ENCODE peak calls at places on chromosomes 5 and 9, in four cellular contexts. B, M, V and J are unnamed samples.

GRCh38 chr5:157215143-157215825 is 34.6 kb downstream of the ITK start:
- DNase-seq in B (no peak), M (no peak), V (no peak), J (no peak)

GRCh38 chr5:26889810-26890209 is 148.6 kb downstream of the CDH9 start:
- DNase-seq in B (no peak), M (no peak), V (no peak), J (peak; percentile 0)

GRCh38 chr5:178536541-178537466 is 53.4 kb downstream of the COL23A1 start:
- DNase-seq in B (no peak), M (no peak), V (no peak), J (no peak)

GRCh38 chr5:10626473-10627013 is 62.7 kb downstream of the ANKRD33B start:
- DNase-seq in B (no peak), M (no peak), V (no peak), J (no peak)

GRCh38 chr9:91033270-91033669 is 231.7 kb downstream of the SYK start:
- DNase-seq in B (no peak), M (no peak), V (no peak), J (no peak)

GRCh38 chr9:93810028-93810971 is 144.9 kb downstream of the BARX1 start:
- DNase-seq in B (no peak), M (peak; percentile 23), V (no peak), J (no peak)

GRCh38 chr9:18910858-18911257 is 122.2 kb downstream of the SAXO1 start:
- DNase-seq in B (no peak), M (no peak), V (no peak), J (no peak)

GRCh38 chr9:32525506-32525905 is 490 bp downstream of the RIGI start:
- DNase-seq in B (no peak), M (no peak), V (no peak), J (no peak)

GRCh38 chr5:142834504-142834903 is 64.3 kb downstream of the ARHGAP26 start:
- DNase-seq in B (peak; percentile 92), M (no peak), V (no peak), J (no peak)

GRCh38 chr5:158857376-158857775 is 242.3 kb downstream of the EBF1 start:
- DNase-seq in B (no peak), M (no peak), V (no peak), J (no peak)

GRCh38 chr9:107487521-107488399 is 1.8 kb downstream of the KLF4 start:
- DNase-seq in B (no peak), M (peak; percentile 64), V (no peak), J (no peak)

GRCh38 chr5:102421647-102422046 is 77.2 kb downstream of the SLCO6A1 start:
- DNase-seq in B (peak; percentile 20), M (no peak), V (no peak), J (no peak)

GRCh38 chr5:139294372-139295165 is 1.0 kb downstream of the MATR3 start:
- DNase-seq in B (peak; percentile 56), M (peak; percentile 73), V (no peak), J (no peak)

GRCh38 chr5:92320446-92320845 is 937.3 kb upstream of the ARRDC3 start:
- DNase-seq in B (no peak), M (no peak), V (no peak), J (no peak)

GRCh38 chr5:181242031-181242451 is 1.7 kb downstream of the RACK1 start:
- DNase-seq in B (no peak), M (no peak), V (no peak), J (no peak)

GRCh38 chr5:103774736-103775135 is 212.1 kb upstream of the NUDT12 start:
- DNase-seq in B (no peak), M (no peak), V (no peak), J (no peak)

GRCh38 chr9:114652776-114653555 is 4.6 kb downstream of the TEX53 start:
- DNase-seq in B (no peak), M (no peak), V (no peak), J (no peak)

DNA sequence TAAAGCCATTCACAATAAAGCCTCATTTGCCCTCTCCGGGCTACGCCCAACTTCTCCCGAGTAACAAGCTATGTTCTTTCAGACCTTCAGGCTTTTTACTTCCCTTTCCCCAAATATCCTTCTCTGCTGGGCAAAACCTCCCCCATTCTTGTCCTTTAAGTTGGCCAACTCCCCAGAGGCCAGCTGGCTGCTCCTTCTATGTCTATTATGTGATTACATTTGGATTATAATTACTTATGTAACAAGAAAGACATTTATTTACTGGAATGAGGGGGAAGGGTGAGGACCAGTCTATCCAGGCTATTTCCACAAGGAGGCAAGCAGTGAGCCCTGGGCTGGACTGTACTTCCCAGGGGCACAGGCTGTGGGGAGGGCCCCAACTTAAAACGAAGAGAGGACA is 84.6 kb downstream of the GNAQ start:
- DNase-seq in B (no peak), M (no peak), V (no peak), J (no peak)
- TF ChIP-seq TAF1 in B (no peak), M (no peak), V (no peak), J (no peak)

DNA sequence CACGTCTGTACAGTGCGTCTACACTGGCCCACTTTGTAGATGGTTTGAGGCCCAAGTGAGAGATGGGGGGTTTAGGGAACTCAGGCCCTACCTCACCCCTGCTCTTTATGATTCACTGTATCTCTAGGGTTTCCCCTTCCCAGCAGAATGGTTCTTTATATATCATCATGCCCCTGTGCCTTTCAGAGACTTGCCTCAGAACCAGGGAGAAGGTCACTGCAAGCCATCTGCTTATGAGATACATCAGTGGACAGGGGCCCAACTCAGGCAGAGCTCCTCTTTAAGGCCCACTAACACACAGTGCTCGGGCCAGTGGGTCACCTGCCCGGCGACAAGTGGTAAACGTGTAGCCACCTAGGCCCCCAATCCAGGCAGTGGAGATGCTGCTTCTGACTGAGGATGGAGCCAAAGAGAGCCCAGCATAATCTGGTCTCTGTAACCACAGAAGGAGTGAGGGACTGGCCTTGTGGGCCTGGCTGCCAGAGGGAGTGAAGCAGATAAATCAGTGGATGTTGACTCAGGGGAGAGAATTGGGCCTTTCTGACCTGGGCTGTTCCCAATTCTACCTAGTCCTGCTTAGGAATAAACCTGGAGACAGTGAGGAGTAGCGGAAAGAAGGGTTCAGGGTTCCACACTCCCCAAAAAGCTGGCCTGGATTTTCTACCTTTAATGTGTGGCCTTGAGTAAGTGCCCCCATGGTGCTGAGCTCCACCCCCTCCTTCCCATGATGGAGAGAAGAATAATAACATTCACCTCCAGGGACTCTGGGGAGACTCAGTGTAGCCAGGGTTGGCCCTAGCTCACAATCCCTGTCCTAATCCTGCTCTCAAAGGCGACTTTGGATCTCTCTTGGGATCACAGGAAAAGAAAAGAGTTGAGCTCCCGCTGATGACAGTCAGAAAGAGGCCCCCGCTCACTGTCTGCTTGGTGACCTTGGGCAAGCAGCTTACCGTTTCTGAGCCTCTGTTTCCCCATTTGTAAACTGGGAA is 2.8 kb upstream of the DUSP1 start:
- DNase-seq in B (no peak), M (no peak), V (no peak), J (no peak)
- TF ChIP-seq TAF1 in B (no peak), M (no peak), V (no peak), J (no peak)

DNA sequence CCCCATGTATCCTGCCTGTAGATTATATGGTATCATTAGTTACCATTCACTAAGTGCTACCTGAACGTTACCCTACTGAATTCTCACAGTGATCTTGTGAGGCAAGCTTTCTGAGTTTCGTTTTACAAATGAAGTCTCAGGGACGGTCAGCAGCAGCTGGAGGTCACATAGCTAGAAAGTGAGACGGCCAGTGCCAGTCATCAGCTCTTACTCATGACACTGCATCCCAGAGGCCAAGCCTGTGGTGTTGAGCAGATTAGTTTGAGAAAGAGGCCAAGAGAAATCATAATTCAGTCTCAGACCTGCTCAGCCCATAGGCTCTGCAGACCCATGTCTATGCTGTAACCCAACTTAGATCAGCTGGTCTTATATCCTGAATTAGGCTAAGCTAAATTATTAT is 95.7 kb upstream of the EGFLAM start:
- DNase-seq in B (no peak), M (no peak), V (no peak), J (no peak)
- TF ChIP-seq TAF1 in B (no peak), M (no peak), V (no peak), J (no peak)

DNA sequence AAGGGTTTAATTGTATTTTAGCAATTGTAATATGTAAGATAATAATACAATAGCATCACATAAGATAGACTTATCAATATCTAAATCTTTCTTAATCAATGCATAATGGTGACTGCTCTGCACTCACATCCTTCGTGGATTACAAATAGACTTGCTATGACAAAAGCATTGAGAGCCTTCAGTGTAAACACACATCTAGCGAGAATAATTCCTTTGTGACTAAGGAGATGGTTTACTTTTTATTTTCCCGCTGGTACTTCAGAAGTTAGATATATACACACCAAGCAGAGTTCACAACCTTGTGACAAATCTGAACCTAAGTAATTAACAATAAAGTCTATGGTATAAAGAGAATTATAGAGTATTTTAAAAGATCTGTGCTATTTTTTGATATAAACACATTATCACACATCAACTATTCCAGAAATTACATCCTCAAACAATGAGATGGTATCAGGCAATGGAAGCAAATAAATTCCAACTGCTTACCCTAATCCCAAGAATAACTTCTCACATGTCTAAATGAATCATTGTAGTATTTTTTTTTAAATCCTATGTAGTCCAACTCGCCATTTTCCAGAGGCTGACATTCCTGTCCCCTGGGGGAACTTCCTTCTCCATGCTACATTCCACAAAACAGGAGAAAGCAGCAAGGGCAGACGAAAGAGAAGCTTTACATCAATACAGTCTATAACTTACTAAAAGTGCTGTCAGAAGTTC is 51.2 kb downstream of the MAPKAP1 start:
- DNase-seq in B (no peak), M (no peak), V (no peak), J (no peak)
- TF ChIP-seq TAF1 in B (no peak), M (no peak), V (no peak), J (no peak)